ENCODE peak calls at places on chromosomes 1 and 21, in five cellular contexts. One of them, this sample, is unnamed.

GRCh38 chr1:44590475-44590874 is 83.8 kb downstream of the TMEM53 start:
- DNase-seq in astrocyte of the spinal cord: no peak
- DNase-seq in ovary: no peak
- DNase-seq in foreskin keratinocyte: no peak
- DNase-seq in neural crest cell: no peak
- DNase-seq in this sample: no peak

GRCh38 chr1:67404212-67404620 is 26.0 kb downstream of the SERBP1 start:
- DNase-seq in astrocyte of the spinal cord: peak; percentile 28
- DNase-seq in ovary: no peak
- DNase-seq in foreskin keratinocyte: no peak
- DNase-seq in neural crest cell: no peak
- DNase-seq in this sample: no peak

GRCh38 chr1:21825393-21825792 is 13.3 kb downstream of the LDLRAD2 start:
- DNase-seq in astrocyte of the spinal cord: no peak
- DNase-seq in ovary: no peak
- DNase-seq in foreskin keratinocyte: no peak
- DNase-seq in neural crest cell: no peak
- DNase-seq in this sample: no peak

GRCh38 chr1:227437495-227438008 is 119.3 kb upstream of the CDC42BPA start:
- DNase-seq in astrocyte of the spinal cord: peak; percentile 68
- DNase-seq in ovary: no peak
- DNase-seq in foreskin keratinocyte: no peak
- DNase-seq in neural crest cell: no peak
- DNase-seq in this sample: no peak

GRCh38 chr21:17848228-17848627 is 29.1 kb upstream of the C21orf91 start:
- DNase-seq in astrocyte of the spinal cord: peak; percentile 97
- DNase-seq in ovary: no peak
- DNase-seq in foreskin keratinocyte: peak; percentile 58
- DNase-seq in neural crest cell: no peak
- DNase-seq in this sample: peak; percentile 52

GRCh38 chr1:55816456-55816794 is 601.3 kb upstream of the USP24 start:
- DNase-seq in astrocyte of the spinal cord: peak; percentile 60
- DNase-seq in ovary: no peak
- DNase-seq in foreskin keratinocyte: no peak
- DNase-seq in neural crest cell: no peak
- DNase-seq in this sample: no peak

GRCh38 chr1:87084247-87084836 is 169.9 kb downstream of the HS2ST1 start:
- DNase-seq in astrocyte of the spinal cord: peak; percentile 59
- DNase-seq in ovary: no peak
- DNase-seq in foreskin keratinocyte: no peak
- DNase-seq in neural crest cell: no peak
- DNase-seq in this sample: peak; percentile 23

GRCh38 chr1:221392453-221392852 is 349.4 kb downstream of the DUSP10 start:
- DNase-seq in astrocyte of the spinal cord: peak; percentile 78
- DNase-seq in ovary: no peak
- DNase-seq in foreskin keratinocyte: peak; percentile 52
- DNase-seq in neural crest cell: no peak
- DNase-seq in this sample: no peak

GRCh38 chr21:45327458-45328197 is 39.9 kb upstream of the POFUT2 start:
- DNase-seq in astrocyte of the spinal cord: no peak
- DNase-seq in ovary: no peak
- DNase-seq in foreskin keratinocyte: no peak
- DNase-seq in neural crest cell: no peak
- DNase-seq in this sample: no peak

GRCh38 chr1:156153362-156153761 is at the start of gene SEMA4A:
- DNase-seq in astrocyte of the spinal cord: no peak
- DNase-seq in ovary: no peak
- DNase-seq in foreskin keratinocyte: peak; percentile 42
- DNase-seq in neural crest cell: no peak
- DNase-seq in this sample: no peak

GRCh38 chr1:35569956-35570355 is 3.2 kb upstream of the TFAP2E start:
- DNase-seq in astrocyte of the spinal cord: no peak
- DNase-seq in ovary: no peak
- DNase-seq in foreskin keratinocyte: no peak
- DNase-seq in neural crest cell: no peak
- DNase-seq in this sample: no peak

GRCh38 chr1:29801561-29801973 is 565.2 kb downstream of the PTPRU start:
- DNase-seq in astrocyte of the spinal cord: no peak
- DNase-seq in ovary: no peak
- DNase-seq in foreskin keratinocyte: no peak
- DNase-seq in neural crest cell: no peak
- DNase-seq in this sample: peak; percentile 9

GRCh38 chr1:54325705-54326461 is 80.3 kb downstream of the SSBP3 start:
- DNase-seq in astrocyte of the spinal cord: no peak
- DNase-seq in ovary: peak; percentile 28
- DNase-seq in foreskin keratinocyte: no peak
- DNase-seq in neural crest cell: no peak
- DNase-seq in this sample: no peak

GRCh38 chr21:40846057-40846456 is 901 bp downstream of the DSCAM start:
- DNase-seq in astrocyte of the spinal cord: no peak
- DNase-seq in ovary: no peak
- DNase-seq in foreskin keratinocyte: no peak
- DNase-seq in neural crest cell: no peak
- DNase-seq in this sample: no peak

GRCh38 chr21:34534522-34534921 is 22.5 kb upstream of the KCNE1 start:
- DNase-seq in astrocyte of the spinal cord: peak; percentile 46
- DNase-seq in ovary: no peak
- DNase-seq in foreskin keratinocyte: no peak
- DNase-seq in neural crest cell: no peak
- DNase-seq in this sample: no peak

GRCh38 chr1:230609208-230609607 is 33.1 kb upstream of the COG2 start:
- DNase-seq in astrocyte of the spinal cord: no peak
- DNase-seq in ovary: no peak
- DNase-seq in foreskin keratinocyte: no peak
- DNase-seq in neural crest cell: no peak
- DNase-seq in this sample: no peak

GRCh38 chr1:22579541-22580155 is 16.4 kb downstream of the EPHA8 start:
- DNase-seq in astrocyte of the spinal cord: no peak
- DNase-seq in ovary: no peak
- DNase-seq in foreskin keratinocyte: no peak
- DNase-seq in neural crest cell: no peak
- DNase-seq in this sample: no peak

GRCh38 chr1:8018492-8019228 is 7.4 kb downstream of the ERRFI1 start:
- DNase-seq in astrocyte of the spinal cord: peak; percentile 42
- DNase-seq in ovary: no peak
- DNase-seq in foreskin keratinocyte: no peak
- DNase-seq in neural crest cell: no peak
- DNase-seq in this sample: no peak

GRCh38 chr1:110286564-110286963 is 52.6 kb upstream of the RBM15 start:
- DNase-seq in astrocyte of the spinal cord: no peak
- DNase-seq in ovary: no peak
- DNase-seq in foreskin keratinocyte: no peak
- DNase-seq in neural crest cell: no peak
- DNase-seq in this sample: peak; percentile 58

GRCh38 chr1:5640845-5641244 is 351.4 kb downstream of the NPHP4 start:
- DNase-seq in astrocyte of the spinal cord: no peak
- DNase-seq in ovary: no peak
- DNase-seq in foreskin keratinocyte: no peak
- DNase-seq in neural crest cell: no peak
- DNase-seq in this sample: no peak

GRCh38 chr1:55604749-55605148 is 389.6 kb upstream of the USP24 start:
- DNase-seq in astrocyte of the spinal cord: no peak
- DNase-seq in ovary: peak; percentile 23
- DNase-seq in foreskin keratinocyte: no peak
- DNase-seq in neural crest cell: no peak
- DNase-seq in this sample: no peak

GRCh38 chr1:186240436-186240835 is 134.6 kb downstream of the TPR start:
- DNase-seq in astrocyte of the spinal cord: no peak
- DNase-seq in ovary: no peak
- DNase-seq in foreskin keratinocyte: peak; percentile 24
- DNase-seq in neural crest cell: no peak
- DNase-seq in this sample: no peak

GRCh38 chr1:186239211-186239610 is 135.8 kb downstream of the TPR start:
- DNase-seq in astrocyte of the spinal cord: peak; percentile 51
- DNase-seq in ovary: no peak
- DNase-seq in foreskin keratinocyte: no peak
- DNase-seq in neural crest cell: no peak
- DNase-seq in this sample: no peak

GRCh38 chr1:186250529-186250928 is 124.5 kb downstream of the TPR start:
- DNase-seq in astrocyte of the spinal cord: no peak
- DNase-seq in ovary: no peak
- DNase-seq in foreskin keratinocyte: no peak
- DNase-seq in neural crest cell: no peak
- DNase-seq in this sample: no peak

GRCh38 chr1:186244825-186245224 is 130.2 kb downstream of the TPR start:
- DNase-seq in astrocyte of the spinal cord: no peak
- DNase-seq in ovary: no peak
- DNase-seq in foreskin keratinocyte: no peak
- DNase-seq in neural crest cell: no peak
- DNase-seq in this sample: no peak
- TF ChIP-seq CTCF in astrocyte of the spinal cord: peak; percentile 36
- TF ChIP-seq CTCF in ovary: no peak
- TF ChIP-seq CTCF in foreskin keratinocyte: peak; percentile 53
- TF ChIP-seq CTCF in neural crest cell: peak; percentile 33
- TF ChIP-seq CTCF in this sample: no peak

DNA sequence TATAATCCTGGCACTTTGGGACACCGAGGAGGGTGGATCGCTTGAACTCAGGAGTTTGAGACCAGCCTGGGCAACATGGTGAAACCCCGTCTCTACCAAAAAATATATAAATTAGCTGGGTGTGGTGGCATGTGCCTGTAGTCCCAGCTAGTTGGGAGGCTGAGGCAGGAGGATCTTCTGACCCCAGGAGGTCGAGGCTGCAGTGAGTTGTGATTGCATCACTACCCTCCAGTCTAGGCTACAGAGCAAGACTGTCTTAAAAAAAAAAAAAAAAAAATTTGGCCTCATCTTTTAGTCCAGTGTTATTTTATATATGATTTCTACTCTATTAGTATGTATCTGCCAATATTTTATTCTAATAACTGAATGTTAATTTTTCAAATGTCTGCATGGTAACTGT is 59.7 kb downstream of the PPP2R5A start:
- DNase-seq in astrocyte of the spinal cord: no peak
- DNase-seq in ovary: no peak
- DNase-seq in foreskin keratinocyte: no peak
- DNase-seq in neural crest cell: no peak
- DNase-seq in this sample: no peak
- TF ChIP-seq CTCF in astrocyte of the spinal cord: no peak
- TF ChIP-seq CTCF in ovary: no peak
- TF ChIP-seq CTCF in foreskin keratinocyte: no peak
- TF ChIP-seq CTCF in neural crest cell: no peak
- TF ChIP-seq CTCF in this sample: no peak

GRCh38 chr1:170927955-170928850 is 7.1 kb upstream of the MROH9 start:
- DNase-seq in astrocyte of the spinal cord: no peak
- DNase-seq in ovary: no peak
- DNase-seq in foreskin keratinocyte: peak; percentile 51
- DNase-seq in neural crest cell: no peak
- DNase-seq in this sample: no peak

GRCh38 chr1:170932236-170932635 is 3.1 kb upstream of the MROH9 start:
- DNase-seq in astrocyte of the spinal cord: no peak
- DNase-seq in ovary: no peak
- DNase-seq in foreskin keratinocyte: no peak
- DNase-seq in neural crest cell: no peak
- DNase-seq in this sample: no peak

GRCh38 chr1:170929412-170929834 is 5.9 kb upstream of the MROH9 start:
- DNase-seq in astrocyte of the spinal cord: no peak
- DNase-seq in ovary: no peak
- DNase-seq in foreskin keratinocyte: no peak
- DNase-seq in neural crest cell: no peak
- DNase-seq in this sample: no peak

GRCh38 chr1:170929835-170930554 is 5.3 kb upstream of the MROH9 start:
- DNase-seq in astrocyte of the spinal cord: peak; percentile 66
- DNase-seq in ovary: peak; percentile 27
- DNase-seq in foreskin keratinocyte: peak; percentile 31
- DNase-seq in neural crest cell: no peak
- DNase-seq in this sample: peak; percentile 58

DNA sequence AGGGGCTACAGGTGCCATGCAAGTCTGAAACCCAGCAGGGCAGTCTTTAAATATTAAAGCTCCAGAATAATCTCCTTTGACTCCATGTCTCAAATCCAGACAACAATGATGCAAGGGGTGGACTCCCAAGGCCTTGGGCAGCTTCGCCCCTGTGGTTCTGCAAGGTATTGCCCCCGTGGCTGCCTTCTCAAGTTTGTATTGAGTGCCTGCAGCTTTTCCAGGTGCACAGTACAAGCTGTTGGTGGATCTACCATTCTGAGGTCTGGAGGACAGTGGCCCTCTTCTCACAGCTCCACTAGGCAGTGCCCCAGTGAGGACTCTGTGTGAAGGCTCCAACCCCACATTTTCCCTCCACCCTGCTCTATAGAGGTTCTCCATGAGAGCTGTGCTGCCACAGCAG is 3.7 kb upstream of the MROH9 start:
- DNase-seq in astrocyte of the spinal cord: no peak
- DNase-seq in ovary: no peak
- DNase-seq in foreskin keratinocyte: no peak
- DNase-seq in neural crest cell: no peak
- DNase-seq in this sample: no peak
- TF ChIP-seq CTCF in astrocyte of the spinal cord: no peak
- TF ChIP-seq CTCF in ovary: no peak
- TF ChIP-seq CTCF in foreskin keratinocyte: no peak
- TF ChIP-seq CTCF in neural crest cell: peak; percentile 22
- TF ChIP-seq CTCF in this sample: no peak

DNA sequence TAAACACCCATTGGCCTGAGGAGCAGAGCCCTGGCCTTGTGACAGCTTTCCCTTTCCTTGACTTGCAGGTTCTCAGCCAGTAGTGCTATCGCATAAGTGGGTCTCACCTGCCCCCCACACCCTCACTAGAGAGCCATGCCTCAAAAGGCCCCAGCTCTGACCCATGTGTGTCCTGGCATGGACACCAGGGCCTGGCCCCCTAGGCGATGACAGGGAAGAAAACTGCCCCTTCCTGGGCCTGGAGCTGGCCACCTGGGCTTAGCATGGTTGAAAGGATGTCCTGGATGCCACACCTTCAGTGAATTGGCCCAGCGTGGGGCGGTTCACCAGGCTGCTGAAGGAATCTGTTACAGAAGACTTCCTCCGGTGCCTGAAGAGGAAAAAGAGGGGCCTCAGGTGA is 18.5 kb downstream of the TTC39A start:
- DNase-seq in astrocyte of the spinal cord: no peak
- DNase-seq in ovary: no peak
- DNase-seq in foreskin keratinocyte: no peak
- DNase-seq in neural crest cell: no peak
- DNase-seq in this sample: no peak
- TF ChIP-seq CTCF in astrocyte of the spinal cord: no peak
- TF ChIP-seq CTCF in ovary: no peak
- TF ChIP-seq CTCF in foreskin keratinocyte: no peak
- TF ChIP-seq CTCF in neural crest cell: no peak
- TF ChIP-seq CTCF in this sample: no peak

GRCh38 chr1:216032284-216032683 is 391.0 kb downstream of the USH2A start:
- DNase-seq in astrocyte of the spinal cord: no peak
- DNase-seq in ovary: no peak
- DNase-seq in foreskin keratinocyte: no peak
- DNase-seq in neural crest cell: no peak
- DNase-seq in this sample: no peak

GRCh38 chr1:216032977-216033376 is 390.3 kb downstream of the USH2A start:
- DNase-seq in astrocyte of the spinal cord: peak; percentile 13
- DNase-seq in ovary: no peak
- DNase-seq in foreskin keratinocyte: no peak
- DNase-seq in neural crest cell: no peak
- DNase-seq in this sample: no peak

GRCh38 chr1:216028630-216029029 is 394.6 kb downstream of the USH2A start:
- DNase-seq in astrocyte of the spinal cord: no peak
- DNase-seq in ovary: no peak
- DNase-seq in foreskin keratinocyte: no peak
- DNase-seq in neural crest cell: no peak
- DNase-seq in this sample: no peak

GRCh38 chr1:216034506-216034905 is 388.7 kb downstream of the USH2A start:
- DNase-seq in astrocyte of the spinal cord: no peak
- DNase-seq in ovary: no peak
- DNase-seq in foreskin keratinocyte: peak; percentile 14
- DNase-seq in neural crest cell: no peak
- DNase-seq in this sample: no peak
- TF ChIP-seq CTCF in astrocyte of the spinal cord: no peak
- TF ChIP-seq CTCF in ovary: no peak
- TF ChIP-seq CTCF in foreskin keratinocyte: peak; percentile 58
- TF ChIP-seq CTCF in neural crest cell: peak; percentile 53
- TF ChIP-seq CTCF in this sample: no peak